ENCODE peak calls at places on chromosomes 16 and 17, in ten cellular contexts. N is ovary; L is CD8-positive, alpha-beta T cell; R is pancreas; Q is endodermal cell; E is tibial nerve; C is heart left ventricle; I is mesendoderm; U is psoas muscle; H is tibial artery. V is an unnamed sample. For H3K4me1, the result is how much of the 10 kb centered on the place peaks cover.

GRCh38 chr16:52743702-52744101 is 196.8 kb upstream of the TOX3 start:
- DNase-seq in N (no peak), L (no peak), R (no peak), Q (no peak), E (no peak), C (no peak), I (no peak), U (no peak), H (no peak), V (no peak)

GRCh38 chr16:10812352-10813122 is 6.1 kb downstream of the TVP23A start:
- DNase-seq in N (no peak), L (no peak), R (no peak), Q (no peak), E (no peak), C (no peak), I (no peak), U (no peak), H (no peak), V (no peak)

GRCh38 chr16:48496571-48497095 is 111.4 kb upstream of the SIAH1 start:
- DNase-seq in N (no peak), L (no peak), R (no peak), Q (no peak), E (no peak), C (no peak), I (no peak), U (no peak), H (no peak), V (no peak)

GRCh38 chr17:43360376-43360738 is 38.4 kb upstream of the ARL4D start:
- DNase-seq in N (no peak), L (peak), R (no peak), Q (no peak), E (peak), C (no peak), I (no peak), U (no peak), H (no peak), V (no peak)

GRCh38 chr17:1053661-1054360 is 56.9 kb downstream of the TIMM22 start:
- DNase-seq in N (no peak), L (no peak), R (peak), Q (peak), E (no peak), C (peak), I (no peak), U (peak), H (no peak), V (no peak)

GRCh38 chr16:56781565-56781964 is 51.6 kb downstream of the NUP93 start:
- DNase-seq in N (no peak), L (no peak), R (no peak), Q (no peak), E (no peak), C (no peak), I (peak), U (no peak), H (no peak), V (no peak)

GRCh38 chr17:45628019-45628418 is 137.5 kb upstream of the PLEKHM1 start:
- DNase-seq in N (no peak), L (no peak), R (no peak), Q (peak), E (no peak), C (no peak), I (peak), U (no peak), H (no peak), V (no peak)

GRCh38 chr16:78770353-78771091 is 671.1 kb downstream of the WWOX start:
- DNase-seq in N (peak), L (peak), R (peak), Q (peak), E (peak), C (peak), I (peak), U (peak), H (peak), V (peak)

GRCh38 chr16:31141489-31142108 is 6.1 kb upstream of the PRSS8 start:
- DNase-seq in N (no peak), L (no peak), R (peak), Q (peak), E (no peak), C (peak), I (no peak), U (peak), H (peak), V (no peak)

GRCh38 chr17:42414782-42415409 is 8.2 kb downstream of the CAVIN1 start:
- DNase-seq in N (no peak), L (peak), R (no peak), Q (peak), E (no peak), C (peak), I (no peak), U (peak), H (no peak), V (no peak)

GRCh38 chr17:2892305-2892971 is 96.2 kb downstream of the RAP1GAP2 start:
- DNase-seq in N (no peak), L (no peak), R (peak), Q (peak), E (no peak), C (no peak), I (peak), U (no peak), H (no peak), V (no peak)

GRCh38 chr17:47803201-47803600 is 18.4 kb downstream of the OSBPL7 start:
- DNase-seq in N (no peak), L (no peak), R (no peak), Q (peak), E (no peak), C (no peak), I (no peak), U (no peak), H (no peak), V (no peak)

GRCh38 chr16:52553322-52553721 is 6.4 kb upstream of the TOX3 start:
- DNase-seq in N (no peak), L (no peak), R (no peak), Q (no peak), E (no peak), C (no peak), I (no peak), U (no peak), H (no peak), V (no peak)

GRCh38 chr16:85426806-85427205 is 186.3 kb upstream of the GSE1 start:
- DNase-seq in N (peak), L (no peak), R (no peak), Q (no peak), E (no peak), C (no peak), I (no peak), U (no peak), H (no peak), V (no peak)

GRCh38 chr16:582218-582613 is 7.7 kb upstream of the RAB40C start:
- DNase-seq in N (no peak), L (no peak), R (peak), Q (no peak), E (no peak), C (no peak), I (no peak), U (no peak), H (no peak), V (no peak)

GRCh38 chr17:16352303-16352837 is 899 bp downstream of the CENPV start:
- DNase-seq in N (peak), L (peak), R (peak), Q (peak), E (no peak), C (no peak), I (peak), U (peak), H (peak), V (peak)

GRCh38 chr16:30875881-30876791 is 17.7 kb downstream of the BCL7C start:
- DNase-seq in N (no peak), L (no peak), R (no peak), Q (no peak), E (no peak), C (no peak), I (peak), U (no peak), H (no peak), V (no peak)

GRCh38 chr16:27174007-27174406 is 29.3 kb upstream of the KDM8 start:
- DNase-seq in N (no peak), L (peak), R (no peak), Q (no peak), E (no peak), C (no peak), I (no peak), U (no peak), H (no peak), V (no peak)

GRCh38 chr17:5840811-5841446 is 229.2 kb upstream of the WSCD1 start:
- DNase-seq in N (no peak), L (no peak), R (no peak), Q (peak), E (no peak), C (no peak), I (no peak), U (no peak), H (no peak), V (no peak)

GRCh38 chr16:80006175-80006895 is 405.8 kb upstream of the MAF start:
- DNase-seq in N (peak), L (no peak), R (no peak), Q (no peak), E (no peak), C (peak), I (no peak), U (peak), H (no peak), V (peak)

GRCh38 chr17:42953669-42954068 is 10.6 kb downstream of the AARSD1 start:
- DNase-seq in N (no peak), L (no peak), R (peak), Q (no peak), E (no peak), C (no peak), I (no peak), U (no peak), H (no peak), V (no peak)

GRCh38 chr16:19548144-19548543 is 7.4 kb upstream of the VPS35L start:
- DNase-seq in N (no peak), L (no peak), R (no peak), Q (no peak), E (no peak), C (no peak), I (no peak), U (no peak), H (no peak), V (no peak)

GRCh38 chr16:84741351-84741791 is 41.6 kb downstream of the USP10 start:
- DNase-seq in N (no peak), L (no peak), R (no peak), Q (no peak), E (no peak), C (no peak), I (no peak), U (no peak), H (no peak), V (no peak)

GRCh38 chr17:80217703-80218362 is 2.3 kb downstream of the SGSH start:
- DNase-seq in N (no peak), L (no peak), R (no peak), Q (no peak), E (no peak), C (no peak), I (no peak), U (no peak), H (no peak), V (no peak)

GRCh38 chr17:41530062-41531048 is 2.2 kb upstream of the KRT19 start:
- DNase-seq in N (no peak), L (no peak), R (no peak), Q (peak), E (no peak), C (peak), I (peak), U (no peak), H (no peak), V (no peak)

GRCh38 chr16:80803341-80804060 is 897 bp downstream of the CDYL2 start:
- DNase-seq in N (peak), L (no peak), R (peak), Q (peak), E (no peak), C (peak), I (peak), U (peak), H (no peak), V (peak)

GRCh38 chr16:53545433-53545832 is 42.4 kb upstream of the AKTIP start:
- DNase-seq in N (no peak), L (peak), R (no peak), Q (no peak), E (no peak), C (no peak), I (no peak), U (no peak), H (no peak), V (no peak)

GRCh38 chr17:59361386-59361785 is 29.9 kb downstream of the YPEL2 start:
- DNase-seq in N (no peak), L (no peak), R (no peak), Q (no peak), E (no peak), C (no peak), I (no peak), U (no peak), H (no peak), V (no peak)

GRCh38 chr17:79923974-79924638 is 84.9 kb upstream of the CBX4 start:
- DNase-seq in N (peak), L (peak), R (peak), Q (peak), E (no peak), C (no peak), I (peak), U (no peak), H (no peak), V (no peak)

GRCh38 chr16:48536600-48537200 is 73.3 kb downstream of the N4BP1 start:
- DNase-seq in N (peak), L (no peak), R (no peak), Q (no peak), E (no peak), C (peak), I (no peak), U (peak), H (no peak), V (no peak)

GRCh38 chr16:71788578-71788977 is 20.1 kb downstream of the AP1G1 start:
- DNase-seq in N (no peak), L (no peak), R (no peak), Q (no peak), E (no peak), C (no peak), I (no peak), U (no peak), H (no peak), V (no peak)

GRCh38 chr17:50848691-50849090 is 13.3 kb downstream of the WFIKKN2 start:
- DNase-seq in N (no peak), L (no peak), R (no peak), Q (peak), E (no peak), C (no peak), I (no peak), U (no peak), H (no peak), V (no peak)

GRCh38 chr16:75265911-75266701 is 14.7 kb upstream of the BCAR1 start:
- DNase-seq in N (peak), L (no peak), R (peak), Q (peak), E (peak), C (peak), I (peak), U (peak), H (peak), V (peak)

GRCh38 chr17:70527364-70527888 is 358.1 kb downstream of the KCNJ2 start:
- DNase-seq in N (no peak), L (no peak), R (no peak), Q (no peak), E (no peak), C (no peak), I (no peak), U (no peak), H (no peak), V (no peak)

GRCh38 chr16:10931133-10931532 is 11.1 kb downstream of the DEXI start:
- DNase-seq in N (no peak), L (no peak), R (no peak), Q (no peak), E (no peak), C (no peak), I (no peak), U (no peak), H (no peak), V (no peak)

GRCh38 chr16:4944333-4945281 is 7.7 kb upstream of the PPL start:
- DNase-seq in N (peak), L (no peak), R (peak), Q (peak), E (peak), C (peak), I (peak), U (peak), H (peak), V (peak)

GRCh38 chr17:28537219-28537610 is 15.2 kb downstream of the UNC119 start:
- DNase-seq in N (no peak), L (no peak), R (no peak), Q (no peak), E (no peak), C (no peak), I (no peak), U (no peak), H (no peak), V (no peak)
- H3K4me1 ChIP-seq in N (under half), L (under half), R (under half), Q (under half), E (under half), C (under half), I (under half), U (under half), H (under half), V (under half)

DNA sequence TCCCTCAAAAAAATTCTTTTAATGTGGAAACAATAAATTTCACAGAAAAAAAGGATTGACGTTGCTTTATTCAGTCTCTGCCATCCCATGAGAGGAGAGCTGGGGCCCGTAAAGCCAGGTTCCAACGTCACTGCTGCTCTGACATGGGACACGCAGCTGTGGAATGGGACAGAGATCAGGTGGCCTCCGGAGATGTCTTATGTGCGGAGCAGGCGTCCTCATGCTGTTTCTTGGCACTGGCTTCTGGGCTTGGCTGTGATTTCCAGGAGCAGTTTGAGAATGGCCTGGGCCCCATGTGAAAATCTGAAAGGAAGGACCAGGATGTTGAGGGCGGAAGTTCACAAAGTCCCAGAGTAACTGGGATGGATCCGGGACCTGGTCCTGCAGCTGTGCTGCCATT is 32.4 kb downstream of the NDEL1 start:
- DNase-seq in N (no peak), L (no peak), R (no peak), Q (no peak), E (peak), C (peak), I (no peak), U (peak), H (no peak), V (peak)
- H3K27ac ChIP-seq in N (no peak), L (no peak), R (no peak), Q (no peak), E (peak), C (peak), I (no peak), U (peak), H (peak), V (peak)

GRCh38 chr16:17460890-17461289 is 9.9 kb downstream of the XYLT1 start:
- DNase-seq in N (no peak), L (no peak), R (no peak), Q (no peak), E (no peak), C (no peak), I (no peak), U (no peak), H (peak), V (no peak)

GRCh38 chr16:17459903-17460521 is 10.7 kb downstream of the XYLT1 start:
- DNase-seq in N (peak), L (no peak), R (no peak), Q (no peak), E (peak), C (no peak), I (no peak), U (no peak), H (peak), V (no peak)

GRCh38 chr16:17457513-17457912 is 13.2 kb downstream of the XYLT1 start:
- DNase-seq in N (no peak), L (no peak), R (no peak), Q (no peak), E (no peak), C (no peak), I (no peak), U (no peak), H (no peak), V (no peak)

GRCh38 chr16:17454331-17454730 is 16.4 kb downstream of the XYLT1 start:
- DNase-seq in N (no peak), L (no peak), R (no peak), Q (no peak), E (no peak), C (no peak), I (no peak), U (no peak), H (no peak), V (no peak)

GRCh38 chr16:17457997-17458396 is 12.8 kb downstream of the XYLT1 start:
- DNase-seq in N (no peak), L (no peak), R (no peak), Q (no peak), E (no peak), C (no peak), I (no peak), U (no peak), H (no peak), V (no peak)
- H3K4me3 ChIP-seq in N (no peak), L (no peak), R (no peak), Q (no peak), E (no peak), C (no peak), I (no peak), U (no peak), H (no peak), V (no peak)

GRCh38 chr16:12146966-12147365 is 170.4 kb downstream of the SNX29 start:
- DNase-seq in N (no peak), L (no peak), R (no peak), Q (no peak), E (no peak), C (no peak), I (no peak), U (no peak), H (no peak), V (no peak)

GRCh38 chr16:12150600-12150999 is 174.1 kb downstream of the SNX29 start:
- DNase-seq in N (no peak), L (no peak), R (no peak), Q (no peak), E (no peak), C (no peak), I (no peak), U (no peak), H (no peak), V (no peak)

GRCh38 chr16:12149971-12150370 is 173.4 kb downstream of the SNX29 start:
- DNase-seq in N (no peak), L (no peak), R (no peak), Q (no peak), E (no peak), C (no peak), I (no peak), U (no peak), H (no peak), V (no peak)

GRCh38 chr16:12145918-12146317 is 169.4 kb downstream of the SNX29 start:
- DNase-seq in N (no peak), L (no peak), R (no peak), Q (no peak), E (no peak), C (no peak), I (peak), U (no peak), H (no peak), V (no peak)

GRCh38 chr16:12147681-12148479 is 171.3 kb downstream of the SNX29 start:
- DNase-seq in N (no peak), L (no peak), R (no peak), Q (peak), E (no peak), C (peak), I (peak), U (no peak), H (no peak), V (peak)
- H3K4me1 ChIP-seq in N (under half), L (under half), R (under half), Q (under half), E (under half), C (under half), I (under half), U (under half), H (under half), V (under half)

GRCh38 chr16:89410794-89411309 is 79.5 kb downstream of the ANKRD11 start:
- DNase-seq in N (peak), L (no peak), R (peak), Q (no peak), E (peak), C (peak), I (no peak), U (peak), H (peak), V (peak)
- H3K27ac ChIP-seq in N (no peak), L (peak), R (peak), Q (peak), E (peak), C (no peak), I (no peak), U (peak), H (peak), V (peak)

GRCh38 chr16:29117631-29118030 is 132.8 kb downstream of the LAT start:
- DNase-seq in N (no peak), L (no peak), R (no peak), Q (no peak), E (no peak), C (no peak), I (no peak), U (no peak), H (no peak), V (no peak)
- H3K4me3 ChIP-seq in N (no peak), L (no peak), R (no peak), Q (no peak), E (no peak), C (no peak), I (no peak), U (no peak), H (no peak), V (no peak)

GRCh38 chr16:6481894-6482293 is 850.8 kb upstream of the RBFOX1 start:
- DNase-seq in N (no peak), L (no peak), R (no peak), Q (no peak), E (no peak), C (no peak), I (no peak), U (no peak), H (no peak), V (no peak)

GRCh38 chr16:6482861-6483530 is 849.6 kb upstream of the RBFOX1 start:
- DNase-seq in N (no peak), L (no peak), R (no peak), Q (no peak), E (no peak), C (no peak), I (no peak), U (no peak), H (no peak), V (no peak)

GRCh38 chr16:6484931-6485330 is 847.7 kb upstream of the RBFOX1 start:
- DNase-seq in N (no peak), L (no peak), R (no peak), Q (no peak), E (no peak), C (no peak), I (no peak), U (no peak), H (no peak), V (no peak)

GRCh38 chr16:6484121-6484520 is 848.5 kb upstream of the RBFOX1 start:
- DNase-seq in N (no peak), L (no peak), R (no peak), Q (no peak), E (no peak), C (no peak), I (no peak), U (no peak), H (no peak), V (no peak)

DNA sequence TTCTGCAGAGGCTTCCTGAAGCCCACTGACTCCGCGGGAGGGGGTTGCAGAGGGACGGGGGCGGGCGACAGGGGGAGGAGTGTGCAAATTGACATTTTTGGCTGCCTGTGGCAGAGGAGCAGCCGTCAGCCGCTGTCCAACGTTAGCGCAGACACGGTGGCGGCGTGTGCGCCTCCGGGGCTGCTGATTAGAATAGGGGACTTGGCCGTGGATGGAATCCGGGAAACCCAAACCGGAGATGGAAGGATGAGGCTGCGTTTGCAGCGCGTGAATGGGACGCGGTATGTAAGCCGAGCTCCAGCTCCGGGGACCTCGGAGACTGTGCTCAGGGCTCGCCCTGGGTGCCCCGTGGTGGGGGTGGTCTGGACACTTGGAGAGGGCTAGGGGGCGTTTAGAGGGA is 849.0 kb upstream of the RBFOX1 start:
- DNase-seq in N (no peak), L (no peak), R (no peak), Q (peak), E (no peak), C (no peak), I (peak), U (no peak), H (no peak), V (no peak)
- H3K4me1 ChIP-seq in N (under half), L (under half), R (under half), Q (under half), E (under half), C (under half), I (under half), U (under half), H (under half), V (under half)

V was measured in left ventricle myocardium inferior.